ENCODE peak calls at places on chromosome 7, in five cellular contexts. One of them, this sample, is unnamed.

GRCh38 chr7:3239291-3239691 is 61.8 kb upstream of the SDK1 start:
- DNase-seq in skeletal muscle cell: no peak
- DNase-seq in GM18507: no peak
- DNase-seq in renal cortical epithelial cell: peak
- DNase-seq in lower lobe of right lung: no peak
- DNase-seq in this sample: no peak

GRCh38 chr7:28865494-28866257 is 92.5 kb downstream of the TRIL start:
- DNase-seq in renal cortical epithelial cell: no peak
- DNase-seq in skeletal muscle cell: peak
- DNase-seq in GM18507: no peak
- DNase-seq in lower lobe of right lung: no peak
- DNase-seq in this sample: no peak

GRCh38 chr7:463362-464176 is 56.1 kb downstream of the PDGFA start:
- DNase-seq in GM18507: no peak
- DNase-seq in lower lobe of right lung: peak
- DNase-seq in renal cortical epithelial cell: no peak
- DNase-seq in skeletal muscle cell: no peak
- DNase-seq in this sample: peak

GRCh38 chr7:16609842-16610450 is 35.6 kb downstream of the ANKMY2 start:
- DNase-seq in skeletal muscle cell: no peak
- DNase-seq in GM18507: no peak
- DNase-seq in lower lobe of right lung: no peak
- DNase-seq in renal cortical epithelial cell: peak
- DNase-seq in this sample: no peak

GRCh38 chr7:100088095-100088620 is 611 bp upstream of the COPS6 start:
- DNase-seq in lower lobe of right lung: no peak
- DNase-seq in GM18507: no peak
- DNase-seq in renal cortical epithelial cell: no peak
- DNase-seq in skeletal muscle cell: no peak
- DNase-seq in this sample: no peak

GRCh38 chr7:128939075-128939860 is 1.5 kb downstream of the IRF5 start:
- DNase-seq in GM18507: no peak
- DNase-seq in renal cortical epithelial cell: no peak
- DNase-seq in lower lobe of right lung: peak
- DNase-seq in skeletal muscle cell: no peak
- DNase-seq in this sample: no peak

GRCh38 chr7:16411391-16411790 is 9.9 kb downstream of the CRPPA start:
- DNase-seq in GM18507: no peak
- DNase-seq in renal cortical epithelial cell: peak
- DNase-seq in skeletal muscle cell: no peak
- DNase-seq in lower lobe of right lung: no peak
- DNase-seq in this sample: no peak

GRCh38 chr7:81112731-81113130 is 193.9 kb upstream of the SEMA3C start:
- DNase-seq in GM18507: no peak
- DNase-seq in renal cortical epithelial cell: no peak
- DNase-seq in skeletal muscle cell: no peak
- DNase-seq in lower lobe of right lung: no peak
- DNase-seq in this sample: no peak

GRCh38 chr7:19700936-19701335 is 7.9 kb downstream of the POLR1F start:
- DNase-seq in GM18507: no peak
- DNase-seq in renal cortical epithelial cell: no peak
- DNase-seq in lower lobe of right lung: no peak
- DNase-seq in skeletal muscle cell: no peak
- DNase-seq in this sample: no peak

GRCh38 chr7:106947244-106947728 is 82.2 kb downstream of the PIK3CG start:
- DNase-seq in GM18507: peak
- DNase-seq in skeletal muscle cell: peak
- DNase-seq in lower lobe of right lung: no peak
- DNase-seq in renal cortical epithelial cell: peak
- DNase-seq in this sample: no peak

GRCh38 chr7:40221836-40222235 is 87.0 kb downstream of the SUGCT start:
- DNase-seq in skeletal muscle cell: peak
- DNase-seq in GM18507: no peak
- DNase-seq in lower lobe of right lung: no peak
- DNase-seq in renal cortical epithelial cell: peak
- DNase-seq in this sample: no peak

GRCh38 chr7:117061751-117062150 is 108.5 kb downstream of the ST7 start:
- DNase-seq in GM18507: no peak
- DNase-seq in renal cortical epithelial cell: no peak
- DNase-seq in lower lobe of right lung: no peak
- DNase-seq in skeletal muscle cell: no peak
- DNase-seq in this sample: no peak

GRCh38 chr7:145909956-145910611 is 206.5 kb upstream of the CNTNAP2 start:
- DNase-seq in GM18507: no peak
- DNase-seq in renal cortical epithelial cell: peak
- DNase-seq in lower lobe of right lung: no peak
- DNase-seq in skeletal muscle cell: peak
- DNase-seq in this sample: no peak

GRCh38 chr7:33707427-33707826 is 197.9 kb upstream of the BMPER start:
- DNase-seq in GM18507: no peak
- DNase-seq in skeletal muscle cell: no peak
- DNase-seq in renal cortical epithelial cell: no peak
- DNase-seq in lower lobe of right lung: no peak
- DNase-seq in this sample: no peak

GRCh38 chr7:105245398-105246099 is 143.2 kb downstream of the SRPK2 start:
- DNase-seq in GM18507: no peak
- DNase-seq in renal cortical epithelial cell: peak
- DNase-seq in lower lobe of right lung: no peak
- DNase-seq in skeletal muscle cell: no peak
- DNase-seq in this sample: no peak